ENCODE peak calls at places on chromosome 3, in ten cellular contexts. E is activated CD4-positive, alpha-beta T cell treated with anti-CD3 and anti-CD28 coated beads, Interleukin-2, amount 50 U/mL, for 1 hour; N is fibroblast of pulmonary artery; F is neuronal stem cell; B is CD8-positive, alpha-beta memory T cell; K is stimulated activated CD4-positive, alpha-beta T cell treated with anti-CD3 and anti-CD28 coated beads, Interleukin-2, amount 100 ng/mL, for 24 hours; R is left colon; Q is Right ventricle myocardium superior; G is ovary; V is T-helper 2 cell treated with Interferon-gamma antibody and Interleukin-4, amounts not matched to agents 5 μg/mL and 100 μg/mL, for 36 hours. C is an unnamed sample.

GRCh38 chr3:79012946-79013362 is 754.8 kb downstream of the ROBO1 start:
- DNase-seq in B (no peak), F (no peak), E (no peak), R (no peak), K (no peak), Q (no peak), G (no peak), N (no peak), V (no peak), C (no peak)

GRCh38 chr3:17233398-17233800 is 348.6 kb downstream of the PLCL2 start:
- DNase-seq in V (peak), F (peak), N (peak), R (no peak), K (peak), Q (no peak), E (peak), B (peak), G (no peak), C (peak)

GRCh38 chr3:10599444-10599843 is 94.1 kb upstream of the ATP2B2 start:
- DNase-seq in Q (no peak), E (no peak), V (no peak), R (no peak), N (no peak), G (no peak), K (no peak), B (no peak), F (no peak), C (no peak)

GRCh38 chr3:130916507-130917167 is 22.8 kb downstream of the ATP2C1 start:
- DNase-seq in G (no peak), F (no peak), B (no peak), V (no peak), R (no peak), N (no peak), Q (no peak), K (no peak), E (no peak), C (no peak)

GRCh38 chr3:22836131-22836530 is 367.0 kb upstream of the UBE2E2 start:
- DNase-seq in R (no peak), G (no peak), V (no peak), B (no peak), K (no peak), E (no peak), F (no peak), N (no peak), Q (no peak), C (no peak)

GRCh38 chr3:78287085-78287484 is 1247.2 kb downstream of the ROBO2 start:
- DNase-seq in F (no peak), N (peak), B (no peak), R (no peak), G (no peak), E (no peak), Q (no peak), K (no peak), V (no peak), C (no peak)

GRCh38 chr3:147616998-147617619 is 207.9 kb downstream of the ZIC1 start:
- DNase-seq in V (no peak), R (no peak), N (peak), Q (no peak), G (no peak), F (no peak), B (no peak), K (no peak), E (no peak), C (peak)

GRCh38 chr3:193333229-193333628 is 45.3 kb downstream of the ATP13A5 start:
- DNase-seq in Q (no peak), N (no peak), E (no peak), V (no peak), R (no peak), B (no peak), F (no peak), K (no peak), G (no peak), C (no peak)

GRCh38 chr3:71503525-71504249 is 79.8 kb downstream of the FOXP1 start:
- DNase-seq in K (no peak), E (no peak), F (no peak), Q (no peak), G (no peak), V (no peak), B (no peak), N (peak), R (no peak), C (no peak)

GRCh38 chr3:8266679-8267267 is 234.8 kb upstream of the LMCD1 start:
- DNase-seq in B (no peak), E (no peak), N (no peak), K (no peak), G (no peak), F (no peak), Q (no peak), R (no peak), V (no peak), C (no peak)

GRCh38 chr3:39601241-39601640 is 133.8 kb downstream of the MOBP start:
- DNase-seq in V (no peak), B (no peak), R (no peak), K (no peak), E (no peak), G (no peak), N (no peak), F (no peak), Q (no peak), C (peak)

GRCh38 chr3:45980819-45981218 is 14.8 kb downstream of the FYCO1 start:
- DNase-seq in F (no peak), Q (no peak), B (no peak), E (no peak), R (no peak), N (no peak), K (no peak), V (no peak), G (no peak), C (no peak)

GRCh38 chr3:61053781-61054496 is 197.3 kb downstream of the FHIT start:
- DNase-seq in N (no peak), V (no peak), G (no peak), Q (no peak), B (no peak), F (no peak), R (no peak), K (no peak), E (no peak), C (no peak)

GRCh38 chr3:56025316-56025715 is 443.0 kb downstream of the ERC2 start:
- DNase-seq in G (no peak), Q (no peak), F (no peak), B (no peak), E (no peak), V (no peak), R (no peak), N (no peak), K (no peak), C (no peak)

GRCh38 chr3:184305577-184305976 is 6.5 kb downstream of the PSMD2 start:
- DNase-seq in V (no peak), R (no peak), Q (no peak), N (peak), B (no peak), F (no peak), G (no peak), E (no peak), K (no peak), C (peak)